ENCODE peak calls at places on chromosomes 6 and 20, in six cellular contexts. C is vagina, U is stomach, I is IMR-90, K is ovary, Q is body of pancreas. R is an unnamed sample.

GRCh38 chr6:41278699-41279405 is 7.6 kb downstream of the TREM1 start:
- DNase-seq in K (no peak), U (peak; percentile 65), I (peak; percentile 39), Q (peak; percentile 53), C (no peak), R (peak; percentile 81)

GRCh38 chr6:165658395-165659058 is 4.5 kb downstream of the PDE10A start:
- DNase-seq in K (no peak), Q (no peak), U (peak; percentile 41), I (no peak), C (no peak), R (no peak)

GRCh38 chr6:5208491-5208890 is 52.3 kb downstream of the LYRM4 start:
- DNase-seq in C (no peak), U (no peak), Q (no peak), K (no peak), I (peak; percentile 50), R (no peak)

GRCh38 chr6:42339991-42340401 is 111.7 kb downstream of the TRERF1 start:
- DNase-seq in K (no peak), U (no peak), I (peak; percentile 24), Q (no peak), C (no peak), R (no peak)

GRCh38 chr6:170178561-170179477 is 112.1 kb downstream of the DLL1 start:
- DNase-seq in K (peak; percentile 23), U (peak; percentile 93), C (peak; percentile 94), Q (peak; percentile 88), I (peak; percentile 21), R (peak; percentile 72)

GRCh38 chr20:1894951-1895673 is at the start of gene SIRPA:
- DNase-seq in C (no peak), U (peak; percentile 55), K (peak; percentile 81), I (peak; percentile 64), Q (peak; percentile 50), R (no peak)

GRCh38 chr6:166235666-166236292 is 68.1 kb upstream of the TBXT start:
- DNase-seq in U (no peak), Q (no peak), K (no peak), I (no peak), C (no peak), R (no peak)

GRCh38 chr6:155327326-155328073 is 13.2 kb upstream of the TFB1M start:
- DNase-seq in K (peak; percentile 69), U (peak; percentile 61), Q (peak; percentile 65), C (no peak), I (peak; percentile 78), R (peak; percentile 64)

GRCh38 chr6:53042112-53042511 is 23.1 kb upstream of the FBXO9 start:
- DNase-seq in K (no peak), I (peak; percentile 95), C (no peak), Q (no peak), U (no peak), R (no peak)

GRCh38 chr6:47061631-47062300 is 19.6 kb upstream of the ADGRF1 start:
- DNase-seq in I (no peak), K (no peak), U (no peak), C (no peak), Q (no peak), R (no peak)

GRCh38 chr6:40909811-40910210 is 129.2 kb downstream of the UNC5CL start:
- DNase-seq in K (no peak), Q (no peak), C (no peak), U (no peak), I (no peak), R (no peak)

GRCh38 chr20:41304413-41305079 is 13.0 kb downstream of the ZHX3 start:
- DNase-seq in K (no peak), C (no peak), I (no peak), U (no peak), Q (no peak), R (no peak)

GRCh38 chr6:14759976-14760672 is 485.7 kb upstream of the JARID2 start:
- DNase-seq in I (no peak), K (no peak), C (no peak), U (no peak), Q (no peak), R (peak; percentile 54)

GRCh38 chr6:155103816-155104366 is 108.8 kb downstream of the TIAM2 start:
- DNase-seq in C (no peak), U (no peak), I (no peak), Q (no peak), K (no peak), R (no peak)

GRCh38 chr6:14674867-14675648 is 557.5 kb downstream of the CD83 start:
- DNase-seq in I (no peak), K (no peak), Q (no peak), U (no peak), C (no peak), R (no peak)

GRCh38 chr6:72946766-72947165 is 278.5 kb downstream of the KHDC1L start:
- DNase-seq in U (no peak), I (peak; percentile 83), Q (no peak), C (no peak), K (no peak), R (no peak)

GRCh38 chr20:45501600-45501999 is 13.8 kb downstream of the SPINT3 start:
- DNase-seq in Q (no peak), K (no peak), C (no peak), I (no peak), U (no peak), R (no peak)

GRCh38 chr6:77502966-77503365 is 39.7 kb upstream of the HTR1B start:
- DNase-seq in I (no peak), U (no peak), C (no peak), K (no peak), Q (no peak), R (no peak)

GRCh38 chr6:11080296-11080695 is 13.3 kb upstream of the SMIM13 start:
- DNase-seq in Q (no peak), U (no peak), I (no peak), K (no peak), C (no peak), R (no peak)

GRCh38 chr20:22619806-22620205 is 35.4 kb upstream of the FOXA2 start:
- DNase-seq in U (no peak), I (no peak), Q (no peak), K (no peak), C (no peak), R (no peak)

GRCh38 chr6:53811082-53811481 is 16.3 kb downstream of the LRRC1 start:
- DNase-seq in U (peak; percentile 84), K (no peak), C (no peak), Q (peak; percentile 66), I (no peak), R (peak; percentile 88)

GRCh38 chr6:96194675-96195074 is 178.9 kb downstream of the FUT9 start:
- DNase-seq in K (no peak), I (no peak), Q (no peak), C (no peak), U (no peak), R (no peak)

GRCh38 chr6:147664092-147664491 is 155.6 kb downstream of the SAMD5 start:
- DNase-seq in U (no peak), Q (no peak), I (no peak), K (no peak), C (no peak), R (no peak)

GRCh38 chr6:71402101-71402500 is 113.5 kb downstream of the OGFRL1 start:
- DNase-seq in U (no peak), Q (no peak), I (no peak), C (no peak), K (no peak), R (no peak)

GRCh38 chr6:71405416-71405815 is 116.8 kb downstream of the OGFRL1 start:
- DNase-seq in C (no peak), I (no peak), K (no peak), Q (no peak), U (no peak), R (no peak)

GRCh38 chr6:71404967-71405278 is 116.3 kb downstream of the OGFRL1 start:
- DNase-seq in I (no peak), U (no peak), K (no peak), C (no peak), Q (no peak), R (no peak)

GRCh38 chr6:71404145-71404966 is 115.7 kb downstream of the OGFRL1 start:
- DNase-seq in I (peak; percentile 76), U (no peak), K (no peak), C (no peak), Q (no peak), R (no peak)

GRCh38 chr6:71403422-71404134 is 115.0 kb downstream of the OGFRL1 start:
- DNase-seq in I (no peak), C (no peak), Q (no peak), U (no peak), K (no peak), R (no peak)
- H3K4me1 ChIP-seq in I (peaks cover 10% of the 10 kb centered on the region), C (no peaks in the 10 kb centered on the region), Q (peaks cover 15% of the 10 kb centered on the region), U (peaks cover 48% of the 10 kb centered on the region), K (peaks cover 2% of the 10 kb centered on the region), R (no peaks in the 10 kb centered on the region)

GRCh38 chr20:38863024-38863851 is 57.7 kb downstream of the PPP1R16B start:
- DNase-seq in U (no peak), K (no peak), I (no peak), Q (no peak), C (no peak), R (no peak)
- TF ChIP-seq POLR2A in U (no peak), K (no peak), I (no peak), Q (no peak), C (no peak), R (no peak)

GRCh38 chr20:35296101-35296554 is 3.9 kb upstream of the FAM83C start:
- DNase-seq in U (no peak), K (no peak), Q (no peak), C (no peak), I (no peak), R (no peak)
- H3K4me1 ChIP-seq in U (no peaks in the 10 kb centered on the region), K (peaks cover 2% of the 10 kb centered on the region), Q (no peaks in the 10 kb centered on the region), C (peaks cover 6% of the 10 kb centered on the region), I (peaks cover 1% of the 10 kb centered on the region), R (no peaks in the 10 kb centered on the region)

DNA sequence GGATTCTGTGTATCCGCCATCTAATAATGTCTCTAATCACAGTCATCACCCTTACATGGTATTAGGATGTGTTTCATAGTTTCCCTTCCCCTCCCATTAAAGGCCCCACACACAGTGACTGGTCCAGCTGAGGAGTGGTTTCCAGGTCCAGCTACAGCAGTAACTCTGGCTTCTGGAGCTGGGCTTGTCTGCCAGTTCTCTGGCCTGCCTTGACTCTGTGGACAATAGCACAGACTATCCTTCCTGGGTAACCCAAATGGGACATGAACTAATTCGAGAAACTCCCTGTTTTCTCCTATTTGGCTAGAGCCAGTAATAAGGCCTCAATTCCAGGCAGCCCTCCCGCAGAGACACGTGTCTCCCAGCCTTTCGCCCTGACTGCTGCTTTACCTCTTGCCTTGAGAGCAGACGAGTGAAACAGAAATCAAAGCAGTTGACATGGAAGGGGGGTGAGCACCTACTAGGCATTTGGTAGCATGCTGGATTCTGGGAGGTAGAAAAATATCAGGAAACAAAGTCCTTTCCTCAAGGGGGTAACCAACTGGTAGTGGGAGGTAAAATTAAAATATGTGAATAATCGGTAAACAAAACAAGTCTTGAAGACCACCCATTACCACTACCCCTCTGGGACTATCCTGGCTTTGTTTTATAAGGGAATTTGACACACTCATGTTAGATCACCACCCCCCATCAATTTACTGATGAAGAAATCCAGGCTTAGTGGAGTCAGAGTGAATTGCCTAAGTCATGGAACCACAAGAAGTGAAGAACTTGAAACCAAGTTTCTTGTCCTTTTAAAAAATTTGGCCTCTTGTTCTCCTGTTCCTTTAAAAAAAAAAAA is 1.2 kb downstream of the TRAF3IP2 start:
- DNase-seq in Q (peak; percentile 40), K (peak; percentile 62), C (no peak), I (peak; percentile 80), U (peak; percentile 49), R (peak; percentile 71)
- TF ChIP-seq POLR2A in Q (no peak), K (no peak), C (peak; percentile 47), I (no peak), U (no peak), R (no peak)